ENCODE peak calls at places on chromosome 18, in ten cellular contexts. E, P, V, I, R, M, W, U, Q and C are unnamed samples.

GRCh38 chr18:27844416-27844792 is 332.5 kb downstream of the CDH2 start:
- DNase-seq in U (no peak), E (no peak), Q (no peak), V (no peak), W (no peak), M (peak; percentile 42), P (peak; percentile 16), I (no peak), R (no peak), C (no peak)

GRCh38 chr18:27824841-27825720 is 351.8 kb downstream of the CDH2 start:
- DNase-seq in W (no peak), M (no peak), E (no peak), Q (no peak), I (no peak), P (no peak), U (no peak), V (no peak), R (no peak), C (no peak)

GRCh38 chr18:48733854-48734253 is 195.0 kb downstream of the CTIF start:
- DNase-seq in V (no peak), P (no peak), M (no peak), W (no peak), R (no peak), U (no peak), E (no peak), I (no peak), Q (no peak), C (no peak)

GRCh38 chr18:72504866-72505265 is 39.3 kb downstream of the CBLN2 start:
- DNase-seq in W (no peak), E (no peak), M (no peak), U (no peak), P (no peak), Q (no peak), R (no peak), V (no peak), I (no peak), C (no peak)

GRCh38 chr18:3411327-3411726 is 38.6 kb upstream of the TGIF1 start:
- DNase-seq in M (no peak), P (no peak), E (no peak), R (no peak), W (no peak), V (no peak), I (no peak), U (no peak), Q (no peak), C (no peak)

GRCh38 chr18:56740645-56741044 is 89.5 kb downstream of the WDR7 start:
- DNase-seq in Q (no peak), V (no peak), W (no peak), M (no peak), I (no peak), U (no peak), R (no peak), P (no peak), E (no peak), C (no peak)

GRCh38 chr18:9898792-9899549 is 13.2 kb downstream of the TXNDC2 start:
- DNase-seq in P (no peak), W (no peak), M (no peak), E (no peak), U (no peak), V (peak; percentile 45), R (no peak), Q (no peak), I (no peak), C (no peak)

GRCh38 chr18:48824231-48824970 is 126.4 kb downstream of the SMAD7 start:
- DNase-seq in W (peak; percentile 8), V (no peak), R (no peak), U (peak; percentile 7), E (no peak), M (no peak), I (no peak), P (no peak), Q (no peak), C (peak; percentile 9)

GRCh38 chr18:12703714-12704113 is 872 bp downstream of the PSMG2 start:
- DNase-seq in I (no peak), W (no peak), P (peak; percentile 60), R (no peak), U (no peak), E (no peak), V (no peak), Q (no peak), M (peak; percentile 20), C (no peak)

GRCh38 chr18:55334875-55335274 is 253.1 kb downstream of the TCF4 start:
- DNase-seq in P (no peak), M (no peak), E (no peak), U (no peak), R (no peak), V (no peak), Q (no peak), W (no peak), I (no peak), C (peak; percentile 63)

GRCh38 chr18:48459471-48459870 is 50.3 kb upstream of the ZBTB7C start:
- DNase-seq in U (no peak), M (no peak), P (no peak), I (no peak), V (no peak), W (no peak), E (no peak), R (no peak), Q (no peak), C (no peak)

GRCh38 chr18:6683112-6683876 is 46.2 kb upstream of the ARHGAP28 start:
- DNase-seq in U (no peak), V (no peak), R (no peak), I (no peak), P (no peak), M (no peak), W (no peak), E (no peak), Q (no peak), C (no peak)

GRCh38 chr18:657998-658946 is 819 bp downstream of the TYMS start:
- DNase-seq in I (peak; percentile 49), M (peak; percentile 85), Q (peak; percentile 83), P (peak; percentile 86), V (peak; percentile 91), W (peak; percentile 72), E (peak; percentile 88), R (peak; percentile 67), U (peak; percentile 85), C (peak; percentile 77)

GRCh38 chr18:657311-657997 is at the start of gene TYMS:
- DNase-seq in I (no peak), R (peak; percentile 33), W (no peak), M (peak; percentile 44), P (peak; percentile 53), Q (peak; percentile 79), V (peak; percentile 81), U (peak; percentile 60), E (peak; percentile 82), C (peak; percentile 50)

GRCh38 chr18:653512-653911 is 3.9 kb upstream of the TYMS start:
- DNase-seq in Q (no peak), R (no peak), V (no peak), P (no peak), W (no peak), M (no peak), I (no peak), E (no peak), U (no peak), C (no peak)

GRCh38 chr18:654601-655000 is 2.9 kb upstream of the TYMS start:
- DNase-seq in E (no peak), W (no peak), V (no peak), P (no peak), I (no peak), Q (no peak), U (no peak), M (no peak), R (no peak), C (no peak)

DNA sequence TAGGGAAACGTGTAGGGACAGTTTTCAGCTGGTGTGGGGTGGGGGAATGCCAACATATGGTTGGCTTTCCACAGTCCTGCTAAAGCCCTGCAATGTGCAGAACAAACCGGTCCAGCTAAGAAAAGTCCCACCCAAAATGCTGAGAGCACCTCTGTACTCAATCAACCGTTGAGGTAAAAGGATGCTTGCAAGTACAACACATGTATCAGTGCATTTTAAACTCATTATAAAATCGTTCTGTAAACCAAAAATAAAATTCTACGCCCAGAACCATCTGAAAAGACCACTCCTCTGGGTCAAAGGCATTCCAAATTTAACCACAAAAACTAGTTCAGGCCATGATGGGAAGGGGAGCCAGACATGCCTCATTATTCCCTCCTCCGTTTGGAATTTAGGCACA is 2.0 kb upstream of the TYMS start:
- DNase-seq in W (no peak), Q (no peak), M (no peak), E (no peak), V (no peak), U (no peak), R (no peak), I (no peak), P (no peak), C (no peak)
- TF ChIP-seq CTCF in W (no peak), Q (no peak), M (no peak), E (no peak), V (no peak), U (no peak), R (no peak), I (no peak), P (no peak), C (no peak)

DNA sequence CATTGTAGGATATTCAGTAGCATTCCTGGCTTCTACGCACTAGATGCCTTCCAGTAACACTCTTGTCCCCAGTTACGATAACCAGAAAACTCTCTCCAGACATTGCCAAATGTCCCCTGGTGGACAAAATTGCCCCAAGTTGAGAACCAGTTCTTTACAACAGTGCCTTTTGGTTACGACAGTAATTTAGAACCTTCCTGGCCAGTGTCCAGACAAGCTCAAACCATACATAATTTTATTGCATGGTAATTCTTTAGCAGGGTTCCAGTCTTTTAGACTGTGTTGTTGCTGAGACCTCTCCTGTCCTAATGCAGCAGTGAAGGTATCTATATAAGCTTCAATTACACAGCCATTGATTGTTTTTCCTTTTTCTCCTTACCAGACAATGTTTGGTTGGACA is 20.2 kb downstream of the RNMT start:
- DNase-seq in P (no peak), I (no peak), E (no peak), W (no peak), V (no peak), M (no peak), R (no peak), U (no peak), Q (no peak), C (no peak)
- TF ChIP-seq CTCF in P (peak; percentile 4), I (no peak), E (no peak), W (no peak), V (no peak), M (no peak), R (no peak), U (no peak), Q (no peak), C (no peak)

GRCh38 chr18:31241900-31242409 is 76.0 kb upstream of the DSG1 start:
- DNase-seq in W (no peak), P (no peak), E (no peak), Q (no peak), I (no peak), R (no peak), U (no peak), M (no peak), V (peak; percentile 86), C (no peak)
- TF ChIP-seq CTCF in W (no peak), P (peak; percentile 30), E (peak; percentile 46), Q (peak; percentile 8), I (no peak), R (peak; percentile 87), U (peak; percentile 40), M (no peak), V (peak; percentile 92), C (peak; percentile 7)

DNA sequence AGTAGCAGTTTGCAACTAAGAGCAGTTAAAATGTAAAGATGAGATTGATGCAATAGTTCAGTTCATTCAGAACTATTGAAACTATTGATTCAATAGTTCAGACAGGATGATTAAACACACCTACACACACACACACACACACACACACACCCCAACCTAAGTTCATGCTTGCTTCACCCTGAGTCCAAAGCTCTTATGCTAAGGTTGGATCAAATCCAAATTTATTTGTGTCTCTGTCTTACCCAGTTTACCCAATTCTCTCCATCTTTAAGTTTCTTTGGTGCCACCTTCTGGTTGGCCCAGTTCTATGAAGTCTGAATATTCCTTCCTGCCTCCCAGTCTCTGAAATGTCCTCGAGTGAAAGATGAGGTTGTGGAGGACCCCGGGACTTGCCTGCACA is 5.1 kb downstream of the SERPINB8 start:
- DNase-seq in P (peak; percentile 54), Q (no peak), R (no peak), W (no peak), V (peak; percentile 26), I (no peak), E (no peak), M (peak; percentile 53), U (no peak), C (no peak)
- TF ChIP-seq CTCF in P (peak; percentile 38), Q (peak; percentile 36), R (no peak), W (no peak), V (peak; percentile 18), I (no peak), E (no peak), M (peak; percentile 24), U (peak; percentile 20), C (no peak)